ENCODE peak calls at places on chromosomes 3 and 15, in six cellular contexts. B is testis, E is A549, R is GM12865, T is upper lobe of right lung, P is adrenal gland. I is an unnamed sample.

GRCh38 chr3:50396502-50396901 is 37.2 kb upstream of the TMEM115 start:
- DNase-seq in B (no peak), E (no peak), R (no peak), T (no peak), P (no peak), I (no peak)

GRCh38 chr15:85748176-85748575 is 46.5 kb downstream of the KLHL25 start:
- DNase-seq in B (no peak), E (no peak), R (no peak), T (no peak), P (peak; percentile 41), I (no peak)

GRCh38 chr3:111998661-111999641 is at the start of gene TAGLN3:
- DNase-seq in B (no peak), E (no peak), R (peak; percentile 10), T (no peak), P (peak; percentile 70), I (no peak)

GRCh38 chr3:194089357-194090177 is 46.4 kb upstream of the HES1 start:
- DNase-seq in B (peak; percentile 38), E (peak; percentile 86), R (no peak), T (peak; percentile 88), P (peak; percentile 92), I (peak; percentile 94)

GRCh38 chr3:177385186-177385585 is 187.9 kb upstream of the TBL1XR1 start:
- DNase-seq in B (no peak), E (no peak), R (no peak), T (no peak), P (no peak), I (no peak)

GRCh38 chr3:126124148-126124868 is 40.4 kb upstream of the SLC41A3 start:
- DNase-seq in B (no peak), E (no peak), R (no peak), T (peak; percentile 51), P (peak; percentile 41), I (no peak)

GRCh38 chr3:62101488-62101887 is 271.9 kb downstream of the FEZF2 start:
- DNase-seq in B (peak; percentile 25), E (no peak), R (no peak), T (no peak), P (no peak), I (peak; percentile 79)

GRCh38 chr3:119774419-119774818 is 7.5 kb upstream of the NR1I2 start:
- DNase-seq in B (no peak), E (no peak), R (peak; percentile 13), T (no peak), P (no peak), I (no peak)

GRCh38 chr3:143465638-143466037 is 346.1 kb downstream of the CHST2 start:
- DNase-seq in B (no peak), E (no peak), R (no peak), T (no peak), P (no peak), I (no peak)

GRCh38 chr3:122258757-122259371 is 66.2 kb upstream of the CSTA start:
- DNase-seq in B (peak; percentile 75), E (peak; percentile 60), R (peak; percentile 91), T (peak; percentile 76), P (peak; percentile 80), I (peak; percentile 53)
- TF ChIP-seq CTCF in B (peak; percentile 32), E (peak; percentile 42), R (peak; percentile 76), T (peak; percentile 54), P (peak; percentile 58), I (peak; percentile 61)

DNA sequence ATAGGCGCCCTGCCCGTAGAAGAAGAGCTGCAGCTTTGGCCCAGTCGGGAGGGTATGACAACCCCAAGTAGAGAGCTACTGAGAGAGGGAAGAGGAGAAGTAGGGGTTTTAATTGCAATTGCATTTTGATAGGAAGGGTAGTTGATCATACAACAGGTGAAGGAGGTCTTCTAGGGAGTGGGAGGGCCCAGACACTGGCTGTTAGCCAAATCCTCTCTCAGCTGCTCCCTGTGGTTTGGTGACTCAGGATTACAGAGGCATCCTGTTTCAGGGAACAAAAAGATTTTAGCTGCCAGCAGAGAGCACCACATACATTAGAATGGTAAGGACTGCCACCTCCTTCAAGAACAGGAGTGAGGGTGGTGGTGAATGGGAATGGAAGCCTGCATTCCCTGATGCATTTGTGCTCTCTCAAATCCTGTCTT is 408.9 kb upstream of the THBS1 start:
- DNase-seq in B (peak; percentile 61), E (peak; percentile 74), R (peak; percentile 45), T (peak; percentile 66), P (peak; percentile 81), I (peak; percentile 98)
- H3K4me3 ChIP-seq in B (no peak overlapping the region), E (no peak overlapping the region), R (no peak overlapping the region), T (no peak overlapping the region), P (no peak overlapping the region), I (no peak overlapping the region)

GRCh38 chr15:69131362-69132215 is 28.8 kb upstream of the GLCE start:
- DNase-seq in B (no peak), E (no peak), R (no peak), T (no peak), P (no peak), I (no peak)

GRCh38 chr15:69132430-69132829 is 28.0 kb upstream of the GLCE start:
- DNase-seq in B (no peak), E (no peak), R (no peak), T (no peak), P (no peak), I (no peak)

GRCh38 chr15:69134841-69135240 is 25.6 kb upstream of the GLCE start:
- DNase-seq in B (no peak), E (no peak), R (no peak), T (no peak), P (no peak), I (no peak)

GRCh38 chr15:69133862-69134519 is 26.4 kb upstream of the GLCE start:
- DNase-seq in B (no peak), E (no peak), R (no peak), T (no peak), P (no peak), I (no peak)

DNA sequence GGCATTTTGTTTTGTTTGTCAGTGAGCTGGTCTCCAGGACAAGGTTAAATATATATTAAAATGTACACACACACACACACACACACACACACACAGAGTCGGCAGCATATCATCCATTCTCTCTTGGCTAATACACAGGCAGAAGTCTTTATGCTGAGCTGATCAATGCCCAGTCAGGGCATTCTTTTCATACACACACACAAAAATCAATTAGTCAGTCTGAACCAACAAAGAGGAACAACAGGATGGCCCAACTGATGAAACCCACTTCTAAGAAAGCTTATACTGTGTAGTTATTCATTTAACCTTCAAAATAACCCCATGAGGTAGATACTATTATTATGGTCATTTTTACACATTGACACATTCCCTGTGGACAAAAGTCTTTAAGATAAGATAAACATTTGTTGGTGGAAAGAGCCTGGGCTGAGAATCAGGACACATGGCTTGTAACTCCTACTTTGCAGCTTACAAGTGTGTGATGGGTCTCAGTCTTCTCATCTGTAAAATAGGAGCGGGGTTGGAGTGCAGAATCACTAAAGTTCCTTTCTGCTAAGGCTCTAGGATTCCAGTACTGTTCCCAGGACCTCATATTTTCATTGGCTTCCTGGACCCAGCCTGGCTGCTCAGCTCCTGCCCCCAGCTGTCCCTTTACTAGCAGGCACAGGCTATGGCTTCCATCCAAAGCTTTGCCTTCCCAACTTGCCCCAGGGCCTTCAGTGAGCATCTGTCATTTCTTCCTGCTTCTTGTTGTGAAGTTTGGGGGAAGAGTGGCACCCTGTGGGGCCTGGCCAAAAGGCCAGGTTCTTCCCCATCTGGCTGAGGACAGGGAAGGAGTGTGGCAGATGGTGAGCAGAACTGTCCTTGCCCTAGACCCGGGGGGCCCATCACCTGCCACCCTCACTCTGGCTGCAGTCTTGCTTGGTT is 27.2 kb upstream of the GLCE start:
- DNase-seq in B (no peak), E (no peak), R (no peak), T (no peak), P (peak; percentile 66), I (no peak)
- TF ChIP-seq CTCF in B (no peak), E (no peak), R (no peak), T (no peak), P (no peak), I (no peak)

DNA sequence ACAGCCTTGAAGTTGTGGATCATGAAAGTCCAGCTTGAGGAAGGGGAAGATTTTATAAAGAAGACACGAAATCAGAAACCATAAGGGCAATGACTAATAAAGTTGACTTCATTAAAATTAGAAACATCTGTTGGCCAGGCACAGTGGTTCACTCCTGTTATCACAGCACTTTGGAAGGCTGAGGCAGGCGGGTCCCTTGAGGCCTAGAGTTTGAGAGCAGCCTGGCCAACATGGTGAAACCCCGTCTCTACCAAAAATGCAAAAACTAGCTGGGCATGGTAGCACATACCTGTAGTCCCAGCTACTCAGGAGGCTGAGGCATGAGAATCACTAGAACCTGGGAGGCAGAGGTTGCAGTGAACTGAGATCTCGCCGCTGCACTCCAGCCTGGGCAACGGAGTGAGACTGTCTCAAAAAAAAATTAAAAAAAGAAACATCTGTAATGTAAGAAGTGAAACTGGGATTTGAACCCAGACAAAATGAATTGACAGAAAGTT is 7.9 kb upstream of the UBXN7 start:
- DNase-seq in B (no peak), E (no peak), R (peak; percentile 78), T (no peak), P (no peak), I (peak; percentile 93)
- H3K4me3 ChIP-seq in B (no peak overlapping the region), E (no peak overlapping the region), R (no peak overlapping the region), T (no peak overlapping the region), P (no peak overlapping the region), I (no peak overlapping the region)

GRCh38 chr3:15812183-15812582 is 14.4 kb upstream of the ANKRD28 start:
- DNase-seq in B (no peak), E (peak; percentile 37), R (peak; percentile 53), T (no peak), P (no peak), I (peak; percentile 65)
- TF ChIP-seq CTCF in B (peak; percentile 44), E (peak; percentile 82), R (peak; percentile 20), T (peak; percentile 60), P (peak; percentile 55), I (peak; percentile 35)

DNA sequence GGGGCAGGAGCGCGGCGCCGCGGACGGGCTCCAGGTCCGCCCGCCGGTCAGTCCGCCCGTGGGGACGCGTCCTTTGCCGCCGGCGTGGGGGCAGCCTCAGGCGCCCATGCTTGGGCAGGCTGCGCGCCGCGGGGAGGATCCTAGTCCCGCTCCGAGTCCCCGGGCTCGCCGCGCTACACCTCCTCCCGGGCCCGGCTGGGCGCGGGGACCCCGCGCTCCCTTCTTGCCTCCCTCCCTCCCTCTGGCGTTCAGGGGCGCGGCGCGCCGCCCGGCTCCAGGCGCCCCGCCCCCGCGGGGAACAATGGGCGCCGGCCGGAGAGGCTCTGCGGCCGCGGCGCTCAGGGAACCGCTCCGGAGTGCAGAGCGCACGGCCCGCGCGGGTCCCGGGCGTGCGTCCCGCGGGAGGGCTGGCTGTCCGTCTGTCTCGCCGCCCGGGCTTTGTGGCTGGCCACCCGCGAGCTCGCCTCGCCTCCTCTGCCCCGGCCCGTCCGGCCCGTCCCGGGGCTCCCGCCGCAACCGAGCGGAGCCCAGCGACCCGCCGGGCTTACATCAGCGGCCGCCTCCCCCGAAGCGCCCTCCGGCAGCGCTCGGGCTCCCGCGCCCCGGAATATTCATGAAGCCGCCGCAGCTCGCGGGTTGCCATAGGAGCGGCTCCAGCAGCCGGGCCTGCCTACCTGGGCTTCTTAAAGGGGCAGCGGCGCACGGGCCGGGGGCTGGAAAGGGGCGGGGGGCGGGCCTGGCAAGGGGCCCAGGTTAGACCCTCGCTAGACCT is at the start of gene HCN4:
- DNase-seq in B (peak; percentile 67), E (peak; percentile 66), R (no peak), T (no peak), P (peak; percentile 62), I (no peak)
- H3K4me3 ChIP-seq in B (peak within 1 kb of the TSS; percentile 56), E (peak within 1 kb of the TSS; percentile 97), R (no peak within 1 kb of the TSS), T (peak within 1 kb of the TSS; percentile 21), P (no peak within 1 kb of the TSS), I (no peak within 1 kb of the TSS)